ENCODE peak calls at places on chromosomes 2 and 18, in four cellular contexts. One of them, this sample, is unnamed. For H3K4me1, the result is how much of the 10 kb centered on the place peaks cover.

GRCh38 chr18:21262244-21262643 is 20.2 kb downstream of the GREB1L start:
- DNase-seq in stomach: no peak
- DNase-seq in heart left ventricle: no peak
- DNase-seq in heart right ventricle: no peak
- DNase-seq in this sample: no peak

GRCh38 chr18:9055185-9055584 is 47.3 kb upstream of the NDUFV2 start:
- DNase-seq in heart right ventricle: no peak
- DNase-seq in stomach: no peak
- DNase-seq in heart left ventricle: no peak
- DNase-seq in this sample: no peak

GRCh38 chr2:236663267-236663666 is 93.6 kb downstream of the ACKR3 start:
- DNase-seq in stomach: no peak
- DNase-seq in heart right ventricle: peak
- DNase-seq in heart left ventricle: peak
- DNase-seq in this sample: peak

GRCh38 chr2:146587291-146587713 is 1257.5 kb upstream of the ACVR2A start:
- DNase-seq in heart left ventricle: no peak
- DNase-seq in heart right ventricle: no peak
- DNase-seq in stomach: no peak
- DNase-seq in this sample: no peak

GRCh38 chr18:40529478-40529877 is 1425.6 kb upstream of the PIK3C3 start:
- DNase-seq in heart right ventricle: no peak
- DNase-seq in heart left ventricle: no peak
- DNase-seq in stomach: no peak
- DNase-seq in this sample: no peak

GRCh38 chr18:31101148-31102019 is 837 bp downstream of the DSC2 start:
- DNase-seq in heart right ventricle: peak
- DNase-seq in heart left ventricle: peak
- DNase-seq in stomach: peak
- DNase-seq in this sample: peak

GRCh38 chr2:68185541-68186164 is 28.0 kb downstream of the PNO1 start:
- DNase-seq in heart right ventricle: peak
- DNase-seq in stomach: no peak
- DNase-seq in heart left ventricle: peak
- DNase-seq in this sample: no peak

GRCh38 chr18:6327895-6328623 is 86.7 kb downstream of the L3MBTL4 start:
- DNase-seq in heart right ventricle: no peak
- DNase-seq in stomach: no peak
- DNase-seq in heart left ventricle: no peak
- DNase-seq in this sample: no peak

GRCh38 chr18:44895176-44895798 is 214.6 kb downstream of the SETBP1 start:
- DNase-seq in heart right ventricle: peak
- DNase-seq in stomach: peak
- DNase-seq in heart left ventricle: peak
- DNase-seq in this sample: no peak

GRCh38 chr2:72925328-72925943 is 8.1 kb downstream of the EMX1 start:
- DNase-seq in heart right ventricle: no peak
- DNase-seq in stomach: peak
- DNase-seq in heart left ventricle: no peak
- DNase-seq in this sample: no peak

GRCh38 chr2:169107645-169108044 is 38.3 kb downstream of the DHRS9 start:
- DNase-seq in heart left ventricle: no peak
- DNase-seq in stomach: no peak
- DNase-seq in heart right ventricle: no peak
- DNase-seq in this sample: no peak

GRCh38 chr2:97699765-97700444 is 13.5 kb upstream of the ZAP70 start:
- DNase-seq in heart right ventricle: peak
- DNase-seq in heart left ventricle: peak
- DNase-seq in stomach: peak
- DNase-seq in this sample: no peak

GRCh38 chr2:120989556-120989848 is 253.8 kb downstream of the GLI2 start:
- DNase-seq in heart left ventricle: no peak
- DNase-seq in stomach: peak
- DNase-seq in heart right ventricle: no peak
- DNase-seq in this sample: no peak

GRCh38 chr2:51734115-51734514 is 702.2 kb upstream of the NRXN1 start:
- DNase-seq in heart left ventricle: no peak
- DNase-seq in heart right ventricle: no peak
- DNase-seq in stomach: no peak
- DNase-seq in this sample: no peak

GRCh38 chr2:219284501-219285347 is 5.6 kb downstream of the DNAJB2 start:
- DNase-seq in stomach: no peak
- DNase-seq in heart left ventricle: no peak
- DNase-seq in heart right ventricle: no peak
- DNase-seq in this sample: no peak

GRCh38 chr18:7516505-7517117 is 50.5 kb upstream of the PTPRM start:
- DNase-seq in stomach: no peak
- DNase-seq in heart right ventricle: no peak
- DNase-seq in heart left ventricle: no peak
- DNase-seq in this sample: no peak

GRCh38 chr2:131152065-131152464 is 46.9 kb downstream of the PLEKHB2 start:
- DNase-seq in stomach: no peak
- DNase-seq in heart right ventricle: no peak
- DNase-seq in heart left ventricle: no peak
- DNase-seq in this sample: no peak

GRCh38 chr18:1018211-1018651 is 113.6 kb downstream of the ADCYAP1 start:
- DNase-seq in heart left ventricle: no peak
- DNase-seq in stomach: no peak
- DNase-seq in heart right ventricle: no peak
- DNase-seq in this sample: no peak

GRCh38 chr2:219614076-219614860 is 13.2 kb upstream of the SLC4A3 start:
- DNase-seq in stomach: no peak
- DNase-seq in heart right ventricle: no peak
- DNase-seq in heart left ventricle: no peak
- DNase-seq in this sample: no peak

GRCh38 chr18:76993573-76993972 is 139.0 kb downstream of the MBP start:
- DNase-seq in stomach: no peak
- DNase-seq in heart left ventricle: no peak
- DNase-seq in heart right ventricle: no peak
- DNase-seq in this sample: no peak

GRCh38 chr2:67451086-67451832 is 54.1 kb downstream of the ETAA1 start:
- DNase-seq in stomach: peak
- DNase-seq in heart left ventricle: no peak
- DNase-seq in heart right ventricle: no peak
- DNase-seq in this sample: no peak

GRCh38 chr2:15561574-15562344 is 625 bp upstream of the NBAS start:
- DNase-seq in heart left ventricle: no peak
- DNase-seq in stomach: no peak
- DNase-seq in heart right ventricle: peak
- DNase-seq in this sample: no peak

DNA sequence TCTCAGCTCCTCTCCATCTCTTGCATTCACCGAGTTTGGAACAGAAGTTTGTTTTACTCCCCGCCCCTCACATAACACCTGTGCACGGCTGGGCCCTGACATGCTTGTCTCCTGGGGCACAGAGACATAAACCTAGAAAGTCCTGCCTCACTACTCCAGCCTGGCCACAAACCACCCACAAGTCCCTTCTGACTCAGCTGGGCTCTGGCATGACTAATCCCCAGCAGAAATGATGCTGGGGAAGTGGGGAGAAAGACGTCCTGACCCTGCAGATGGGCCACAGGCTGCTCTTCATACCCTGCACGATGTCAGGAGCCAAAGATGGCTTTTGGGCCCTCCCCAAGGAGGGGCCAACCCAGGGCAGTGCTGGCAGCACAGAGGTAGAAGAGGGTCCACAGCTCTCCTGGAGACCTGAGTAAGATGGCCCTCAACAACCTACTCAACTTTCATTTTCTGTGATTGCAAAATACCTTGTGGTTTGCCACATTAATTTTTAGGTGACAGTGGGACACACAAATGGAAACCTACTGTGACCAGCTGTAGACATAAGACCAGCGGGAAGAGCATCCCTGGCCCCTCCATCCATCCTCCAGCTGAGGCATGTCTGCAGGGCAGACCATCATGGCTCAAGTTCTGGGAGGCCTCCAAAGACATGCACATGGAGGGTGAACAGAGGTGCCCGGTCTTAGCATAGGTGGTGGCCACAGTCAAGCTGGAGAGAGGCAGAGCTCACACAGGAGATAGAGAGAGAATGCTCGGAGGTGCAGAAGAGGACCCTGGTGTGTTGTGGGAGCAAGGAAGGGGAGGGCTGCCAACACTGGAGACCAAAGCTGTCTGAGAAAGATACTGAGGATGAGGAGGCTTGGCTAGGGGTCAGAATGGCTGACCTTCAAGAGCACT is 40.0 kb downstream of the DNMT3A start:
- DNase-seq in heart right ventricle: no peak
- DNase-seq in stomach: no peak
- DNase-seq in heart left ventricle: no peak
- DNase-seq in this sample: no peak
- H3K4me1 ChIP-seq in heart right ventricle: half or more
- H3K4me1 ChIP-seq in stomach: under half
- H3K4me1 ChIP-seq in heart left ventricle: under half
- H3K4me1 ChIP-seq in this sample: under half

DNA sequence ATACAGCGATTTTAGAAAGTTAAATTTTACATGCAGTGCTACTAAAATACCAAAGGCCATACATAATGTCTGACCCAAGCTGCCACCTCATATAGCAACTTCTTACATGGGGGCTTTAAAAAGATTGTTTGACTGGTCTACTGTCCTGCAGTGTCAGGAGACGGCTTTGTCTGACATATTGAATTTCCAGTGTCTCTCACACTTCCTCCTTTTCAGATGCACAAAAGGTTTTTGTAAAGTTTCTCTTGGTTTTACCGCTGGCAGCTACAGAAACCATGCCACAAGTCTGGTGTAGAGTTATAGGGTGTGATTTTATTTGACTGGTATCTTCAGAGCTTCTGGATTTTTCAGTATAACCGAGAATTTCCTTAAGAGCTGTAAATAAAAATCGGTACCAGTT is 1.1 kb upstream of the ASAP2 start:
- DNase-seq in stomach: no peak
- DNase-seq in heart left ventricle: no peak
- DNase-seq in heart right ventricle: no peak
- DNase-seq in this sample: no peak
- H3K27ac ChIP-seq in stomach: peak
- H3K27ac ChIP-seq in heart left ventricle: peak
- H3K27ac ChIP-seq in heart right ventricle: peak
- H3K27ac ChIP-seq in this sample: peak

GRCh38 chr2:235055891-235056516 is 104.2 kb downstream of the SH3BP4 start:
- DNase-seq in stomach: peak
- DNase-seq in heart left ventricle: peak
- DNase-seq in heart right ventricle: no peak
- DNase-seq in this sample: no peak
- TF ChIP-seq CTCF in stomach: peak
- TF ChIP-seq CTCF in heart left ventricle: peak
- TF ChIP-seq CTCF in heart right ventricle: peak
- TF ChIP-seq CTCF in this sample: no peak

DNA sequence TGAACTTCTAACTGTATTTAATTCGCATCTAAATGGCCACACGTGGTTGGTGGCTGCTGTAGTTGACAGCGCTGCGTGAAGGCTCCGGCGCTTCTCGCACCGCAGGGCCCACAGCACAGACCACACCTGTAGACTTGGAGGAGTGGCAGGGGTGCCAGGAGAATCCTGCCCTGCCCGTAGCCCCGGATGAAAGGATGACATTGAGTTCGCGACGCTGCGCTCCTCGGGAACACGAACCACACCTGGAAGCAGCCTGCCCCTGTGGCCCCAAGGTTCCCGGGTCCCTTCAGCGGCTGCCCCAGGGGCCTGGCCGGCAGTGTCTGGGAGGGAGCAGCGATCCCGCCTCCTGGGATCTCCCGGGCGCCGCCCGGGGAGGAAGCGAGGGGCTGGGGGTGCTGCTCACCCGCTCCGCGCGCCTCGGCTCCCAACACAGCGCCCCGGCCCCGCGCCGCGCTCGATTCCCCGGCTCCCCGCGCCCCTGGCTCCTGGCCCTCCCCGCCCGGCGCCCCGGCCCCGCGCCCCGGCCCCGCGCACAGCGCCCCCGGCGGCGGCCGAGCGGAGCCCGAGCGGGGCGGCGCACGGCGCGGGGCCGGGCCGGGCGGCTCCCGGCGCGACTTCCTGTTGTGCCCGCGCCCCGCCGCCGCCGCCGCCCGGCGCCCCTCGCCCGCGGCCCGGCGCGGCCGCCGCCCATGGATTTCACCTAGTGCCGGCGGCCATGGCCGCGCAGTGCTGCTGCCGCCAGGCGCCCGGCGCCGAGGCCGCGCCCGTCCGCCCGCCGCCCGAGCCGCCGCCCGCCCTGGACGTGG is at the start of gene RNPEPL1:
- DNase-seq in heart left ventricle: peak
- DNase-seq in stomach: peak
- DNase-seq in heart right ventricle: peak
- DNase-seq in this sample: no peak
- H3K4me1 ChIP-seq in heart left ventricle: under half
- H3K4me1 ChIP-seq in stomach: half or more
- H3K4me1 ChIP-seq in heart right ventricle: half or more
- H3K4me1 ChIP-seq in this sample: under half

DNA sequence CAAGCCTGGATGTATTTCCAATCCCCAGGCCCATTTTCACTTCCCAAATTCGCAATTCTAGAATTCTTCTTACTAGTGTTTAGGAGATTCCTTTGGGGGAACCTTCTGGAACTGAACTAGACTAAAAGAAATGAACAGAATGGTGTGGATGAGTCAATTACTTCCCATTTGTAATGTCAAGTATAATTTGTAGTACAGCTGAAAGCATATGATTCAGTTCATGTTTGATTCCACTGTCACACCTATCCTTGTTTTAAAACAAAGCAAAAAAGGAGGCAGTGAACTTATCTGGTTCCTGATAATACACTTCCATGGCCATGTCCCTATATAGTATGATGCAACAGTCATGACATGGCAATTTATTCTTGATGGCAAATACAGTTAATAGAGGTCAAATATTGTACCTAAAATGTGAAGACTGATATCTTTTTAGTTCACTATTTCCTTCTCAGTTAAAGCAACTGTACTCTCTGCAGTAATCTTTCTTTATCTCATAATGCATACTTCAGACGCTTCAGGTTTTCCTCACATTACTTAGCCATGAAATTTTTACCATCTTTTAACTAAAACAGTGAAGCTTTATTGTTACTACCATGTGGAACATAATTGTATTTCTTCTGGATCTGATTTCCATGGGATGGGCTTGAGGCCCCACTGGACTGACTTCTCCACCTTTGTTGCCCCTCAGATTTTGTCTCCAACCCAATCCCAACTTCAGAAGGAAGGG is 1.9 kb downstream of the IDH1 start:
- DNase-seq in stomach: no peak
- DNase-seq in heart left ventricle: no peak
- DNase-seq in heart right ventricle: no peak
- DNase-seq in this sample: no peak
- H3K27ac ChIP-seq in stomach: peak
- H3K27ac ChIP-seq in heart left ventricle: peak
- H3K27ac ChIP-seq in heart right ventricle: peak
- H3K27ac ChIP-seq in this sample: peak

This sample was measured in ascending aorta.